ENCODE peak calls at places on chromosomes 7 and 10, in six cellular contexts. M is prostate gland; R is stimulated activated CD4-positive, alpha-beta T cell treated with anti-CD3 and anti-CD28 coated beads, Interleukin-1b, Interleukin-23, amount 100 ng/mL, for 1 hour; E is NCI-H2081; B is mammary epithelial cell; W is hepatocyte. K is an unnamed sample.

GRCh38 chr10:49518982-49519578 is 19.8 kb downstream of the ERCC6 start:
- DNase-seq in R (no peak), E (peak; percentile 39), B (peak; percentile 26), W (peak; percentile 59), M (peak; percentile 33), K (no peak)

GRCh38 chr10:125284875-125285597 is 124.7 kb upstream of the CTBP2 start:
- DNase-seq in M (no peak), B (peak; percentile 39), R (no peak), W (no peak), E (no peak), K (no peak)

GRCh38 chr7:150866932-150867564 is 14.7 kb downstream of the AOC1 start:
- DNase-seq in R (no peak), B (no peak), E (no peak), W (no peak), M (no peak), K (no peak)

GRCh38 chr7:27709137-27710075 is 30.6 kb upstream of the TAX1BP1 start:
- DNase-seq in R (no peak), W (no peak), E (no peak), M (no peak), B (peak; percentile 65), K (no peak)

GRCh38 chr7:92751902-92752901 is 84.2 kb downstream of the CDK6 start:
- DNase-seq in E (no peak), R (no peak), B (peak; percentile 94), W (peak; percentile 32), M (no peak), K (no peak)

GRCh38 chr7:6160191-6160623 is 112.2 kb downstream of the CYTH3 start:
- DNase-seq in B (peak; percentile 6), E (no peak), W (peak; percentile 79), M (peak; percentile 25), R (no peak), K (peak; percentile 66)

GRCh38 chr7:100053201-100053600 is 3.6 kb downstream of the ZSCAN21 start:
- DNase-seq in M (peak; percentile 60), R (no peak), B (peak; percentile 73), W (peak; percentile 69), E (peak; percentile 74), K (no peak)

GRCh38 chr10:69312537-69312936 is 34.2 kb downstream of the HK1 start:
- DNase-seq in B (no peak), R (no peak), W (no peak), E (no peak), M (no peak), K (no peak)

GRCh38 chr10:44161196-44161595 is 223.7 kb downstream of the CXCL12 start:
- DNase-seq in M (no peak), R (no peak), W (no peak), B (no peak), E (no peak), K (no peak)

GRCh38 chr7:129784783-129785456 is 167.8 kb downstream of the UBE2H start:
- DNase-seq in R (no peak), M (no peak), B (no peak), E (no peak), W (no peak), K (no peak)

GRCh38 chr7:44898059-44898458 is 12.7 kb upstream of the PURB start:
- DNase-seq in R (no peak), M (no peak), W (no peak), E (no peak), B (no peak), K (no peak)

GRCh38 chr10:16646474-16647059 is 124.9 kb upstream of the C1QL3 start:
- DNase-seq in R (no peak), W (no peak), E (no peak), M (no peak), B (peak; percentile 47), K (no peak)

GRCh38 chr7:34675749-34676374 is 17.8 kb downstream of the NPSR1 start:
- DNase-seq in E (peak; percentile 14), B (no peak), R (no peak), M (no peak), W (peak; percentile 19), K (no peak)

GRCh38 chr10:21764790-21765189 is 230.8 kb downstream of the MLLT10 start:
- DNase-seq in M (no peak), R (no peak), W (no peak), B (no peak), E (no peak), K (no peak)